ENCODE peak calls at places on chromosomes 3 and 15, in nine cellular contexts. D, P, S, X, G, B, M, I and Q are unnamed samples.

GRCh38 chr3:16254933-16255725 is 9.6 kb downstream of the DPH3 start:
- DNase-seq in D (no peak), P (no peak), S (no peak), X (no peak), G (no peak), B (no peak), M (no peak), I (no peak), Q (no peak)

GRCh38 chr3:50580683-50581458 is 11.5 kb downstream of the HEMK1 start:
- DNase-seq in D (no peak), P (no peak), S (no peak), X (no peak), G (no peak), B (no peak), M (no peak), I (no peak), Q (no peak)

GRCh38 chr15:71013446-71013845 is 101.8 kb upstream of the THSD4 start:
- DNase-seq in D (no peak), P (no peak), S (no peak), X (no peak), G (no peak), B (no peak), M (no peak), I (no peak), Q (no peak)

GRCh38 chr15:63250312-63250965 is 27.0 kb upstream of the APH1B start:
- DNase-seq in D (no peak), P (no peak), S (no peak), X (peak), G (no peak), B (peak), M (no peak), I (no peak), Q (no peak)

GRCh38 chr15:62068071-62068786 is 1.5 kb downstream of the C2CD4A start:
- DNase-seq in D (no peak), P (no peak), S (peak), X (no peak), G (no peak), B (no peak), M (no peak), I (peak), Q (peak)

GRCh38 chr3:190127797-190128196 is 7.1 kb upstream of the P3H2 start:
- DNase-seq in D (no peak), P (no peak), S (no peak), X (no peak), G (no peak), B (no peak), M (no peak), I (no peak), Q (no peak)

GRCh38 chr15:33021806-33022389 is 172.6 kb downstream of the FMN1 start:
- DNase-seq in D (no peak), P (peak), S (no peak), X (peak), G (no peak), B (peak), M (no peak), I (peak), Q (no peak)

GRCh38 chr3:118436863-118437262 is 597.8 kb downstream of the IGSF11 start:
- DNase-seq in D (no peak), P (no peak), S (no peak), X (no peak), G (no peak), B (no peak), M (no peak), I (no peak), Q (no peak)

GRCh38 chr3:111668912-111669488 is 73.9 kb upstream of the ZBED2 start:
- DNase-seq in D (no peak), P (peak), S (no peak), X (peak), G (no peak), B (peak), M (no peak), I (peak), Q (no peak)

GRCh38 chr15:90205886-90206285 is 4.8 kb downstream of the SEMA4B start:
- DNase-seq in D (no peak), P (no peak), S (no peak), X (no peak), G (no peak), B (no peak), M (no peak), I (no peak), Q (no peak)

GRCh38 chr15:62928242-62928995 is 114.1 kb upstream of the TPM1 start:
- DNase-seq in D (no peak), P (no peak), S (no peak), X (peak), G (no peak), B (peak), M (no peak), I (peak), Q (no peak)

GRCh38 chr3:127749361-127749760 is 73.0 kb downstream of the MGLL start:
- DNase-seq in D (no peak), P (no peak), S (no peak), X (no peak), G (no peak), B (no peak), M (no peak), I (no peak), Q (no peak)

GRCh38 chr3:40645883-40646282 is 121.1 kb downstream of the ZNF621 start:
- DNase-seq in D (no peak), P (no peak), S (no peak), X (no peak), G (no peak), B (no peak), M (no peak), I (no peak), Q (peak)

GRCh38 chr3:183306798-183307671 is 54.0 kb downstream of the B3GNT5 start:
- DNase-seq in D (peak), P (peak), S (peak), X (peak), G (peak), B (no peak), M (peak), I (peak), Q (peak)

GRCh38 chr3:171972965-171973364 is 66.4 kb upstream of the FNDC3B start:
- DNase-seq in D (no peak), P (no peak), S (no peak), X (peak), G (no peak), B (no peak), M (no peak), I (no peak), Q (peak)

GRCh38 chr3:37905987-37906674 is 44.5 kb downstream of the CTDSPL start:
- DNase-seq in D (no peak), P (no peak), S (no peak), X (peak), G (no peak), B (peak), M (no peak), I (peak), Q (no peak)

GRCh38 chr15:99224815-99225214 is 24.6 kb downstream of the TTC23 start:
- DNase-seq in D (no peak), P (no peak), S (no peak), X (no peak), G (no peak), B (no peak), M (no peak), I (peak), Q (no peak)

GRCh38 chr15:93706881-93707280 is 524.5 kb upstream of the MCTP2 start:
- DNase-seq in D (no peak), P (no peak), S (no peak), X (no peak), G (no peak), B (no peak), M (no peak), I (no peak), Q (no peak)

GRCh38 chr15:57625703-57626448 is 34.2 kb downstream of the MYZAP start:
- DNase-seq in D (no peak), P (no peak), S (no peak), X (no peak), G (no peak), B (no peak), M (no peak), I (no peak), Q (no peak)

GRCh38 chr3:127762077-127762786 is 60.1 kb downstream of the MGLL start:
- DNase-seq in D (no peak), P (no peak), S (no peak), X (no peak), G (no peak), B (no peak), M (no peak), I (peak), Q (no peak)

GRCh38 chr15:68743256-68743655 is 77.4 kb downstream of the ANP32A start:
- DNase-seq in D (no peak), P (no peak), S (no peak), X (no peak), G (no peak), B (no peak), M (no peak), I (no peak), Q (no peak)

GRCh38 chr3:142896201-142896755 is 7.4 kb upstream of the PCOLCE2 start:
- DNase-seq in D (no peak), P (no peak), S (no peak), X (peak), G (no peak), B (peak), M (no peak), I (no peak), Q (no peak)

GRCh38 chr15:62976301-62976842 is 66.2 kb upstream of the TPM1 start:
- DNase-seq in D (no peak), P (no peak), S (no peak), X (peak), G (no peak), B (no peak), M (no peak), I (peak), Q (no peak)

GRCh38 chr3:99789322-99789721 is 28.3 kb upstream of the CMSS1 start:
- DNase-seq in D (no peak), P (peak), S (no peak), X (peak), G (no peak), B (peak), M (no peak), I (peak), Q (peak)

GRCh38 chr15:67033012-67033411 is 32.4 kb upstream of the SMAD3 start:
- DNase-seq in D (no peak), P (no peak), S (no peak), X (no peak), G (no peak), B (no peak), M (no peak), I (no peak), Q (no peak)

GRCh38 chr3:194806991-194807685 is 121.5 kb downstream of the FAM43A start:
- DNase-seq in D (no peak), P (no peak), S (no peak), X (no peak), G (no peak), B (peak), M (no peak), I (no peak), Q (no peak)

GRCh38 chr3:47000922-47001730 is 21.7 kb downstream of the NBEAL2 start:
- DNase-seq in D (no peak), P (no peak), S (no peak), X (no peak), G (no peak), B (no peak), M (no peak), I (no peak), Q (no peak)

GRCh38 chr15:73233623-73234022 is 135.1 kb downstream of the HCN4 start:
- DNase-seq in D (no peak), P (no peak), S (no peak), X (no peak), G (no peak), B (no peak), M (no peak), I (no peak), Q (no peak)

GRCh38 chr3:125651246-125651645 is 55.9 kb upstream of the OSBPL11 start:
- DNase-seq in D (no peak), P (no peak), S (no peak), X (no peak), G (no peak), B (peak), M (no peak), I (no peak), Q (no peak)

GRCh38 chr15:71708741-71709140 is 101.6 kb upstream of the NR2E3 start:
- DNase-seq in D (no peak), P (no peak), S (no peak), X (peak), G (no peak), B (no peak), M (no peak), I (no peak), Q (no peak)

GRCh38 chr3:64238971-64239667 is 13.9 kb upstream of the PRICKLE2 start:
- DNase-seq in D (no peak), P (no peak), S (no peak), X (peak), G (no peak), B (peak), M (no peak), I (peak), Q (peak)

GRCh38 chr3:119211193-119211592 is 29.5 kb downstream of the B4GALT4 start:
- DNase-seq in D (no peak), P (no peak), S (no peak), X (no peak), G (no peak), B (no peak), M (no peak), I (no peak), Q (no peak)

GRCh38 chr3:148643389-148643840 is 54.3 kb upstream of the AGTR1 start:
- DNase-seq in D (no peak), P (no peak), S (no peak), X (peak), G (no peak), B (peak), M (no peak), I (no peak), Q (no peak)